ENCODE peak calls at places on chromosomes 7 and 10, in five cellular contexts. N, W, J, P and I are unnamed samples.

GRCh38 chr10:124612611-124613498 is 131.3 kb downstream of the FAM53B start:
- DNase-seq in N (peak), W (no peak), J (peak), P (no peak), I (no peak)

GRCh38 chr10:11560076-11560709 is 51.3 kb downstream of the USP6NL start:
- DNase-seq in N (peak), W (no peak), J (no peak), P (no peak), I (no peak)

GRCh38 chr10:5818894-5819293 is 5.7 kb upstream of the GDI2 start:
- DNase-seq in N (no peak), W (no peak), J (no peak), P (no peak), I (no peak)

GRCh38 chr10:5036511-5036910 is 32.9 kb upstream of the AKR1C2 start:
- DNase-seq in N (no peak), W (no peak), J (no peak), P (no peak), I (no peak)

GRCh38 chr10:129525408-129525807 is 58.4 kb downstream of the MGMT start:
- DNase-seq in N (no peak), W (no peak), J (no peak), P (peak), I (no peak)

GRCh38 chr10:3203972-3204371 is 31.4 kb upstream of the PITRM1 start:
- DNase-seq in N (no peak), W (no peak), J (no peak), P (no peak), I (no peak)

GRCh38 chr10:72173635-72174296 is 42.0 kb upstream of the ANAPC16 start:
- DNase-seq in N (peak), W (no peak), J (no peak), P (no peak), I (no peak)

GRCh38 chr7:155193716-155194115 is 104.0 kb upstream of the INSIG1 start:
- DNase-seq in N (no peak), W (no peak), J (no peak), P (no peak), I (no peak)

GRCh38 chr10:11141571-11142091 is 124.0 kb downstream of the CELF2 start:
- DNase-seq in N (no peak), W (no peak), J (no peak), P (no peak), I (no peak)

GRCh38 chr7:2520808-2521146 is 1.2 kb downstream of the LFNG start:
- DNase-seq in N (no peak), W (no peak), J (no peak), P (no peak), I (no peak)

GRCh38 chr10:62136931-62137330 is 131.7 kb downstream of the RTKN2 start:
- DNase-seq in N (no peak), W (no peak), J (no peak), P (no peak), I (no peak)

GRCh38 chr10:48469516-48470020 is 135.3 kb downstream of the ARHGAP22 start:
- DNase-seq in N (no peak), W (no peak), J (no peak), P (no peak), I (no peak)

GRCh38 chr10:72319416-72320254 is 35.1 kb downstream of the DNAJB12 start:
- DNase-seq in N (peak), W (peak), J (peak), P (peak), I (peak)

GRCh38 chr7:80941206-80941758 is 22.4 kb upstream of the SEMA3C start:
- DNase-seq in N (peak), W (no peak), J (no peak), P (peak), I (no peak)

GRCh38 chr10:49071221-49071761 is 44.0 kb downstream of the VSTM4 start:
- DNase-seq in N (no peak), W (no peak), J (no peak), P (no peak), I (no peak)

GRCh38 chr10:128574616-128575210 is 448.5 kb upstream of the MKI67 start:
- DNase-seq in N (no peak), W (no peak), J (no peak), P (no peak), I (no peak)

GRCh38 chr7:149529136-149529718 is 31.6 kb upstream of the ZNF746 start:
- DNase-seq in N (no peak), W (no peak), J (no peak), P (no peak), I (no peak)

GRCh38 chr10:74025380-74025978 is 27.6 kb downstream of the VCL start:
- DNase-seq in N (no peak), W (no peak), J (no peak), P (no peak), I (no peak)

GRCh38 chr7:150514748-150515222 is at the start of gene GIMAP7:
- DNase-seq in N (no peak), W (no peak), J (peak), P (no peak), I (no peak)

GRCh38 chr10:45550903-45551302 is 121.7 kb downstream of the ZFAND4 start:
- DNase-seq in N (peak), W (no peak), J (no peak), P (no peak), I (no peak)

GRCh38 chr7:158863611-158864506 is 7.5 kb downstream of the DYNC2I1 start:
- DNase-seq in N (peak), W (no peak), J (peak), P (peak), I (peak)

GRCh38 chr7:64889686-64890162 is 13.3 kb upstream of the ZNF273 start:
- DNase-seq in N (no peak), W (no peak), J (no peak), P (no peak), I (no peak)

GRCh38 chr10:124653311-124653710 is 90.9 kb downstream of the FAM53B start:
- DNase-seq in N (no peak), W (no peak), J (no peak), P (no peak), I (no peak)

GRCh38 chr10:90450797-90451196 is 407.0 kb downstream of the HTR7 start:
- DNase-seq in N (no peak), W (no peak), J (no peak), P (no peak), I (no peak)

GRCh38 chr7:24052572-24053223 is 231.3 kb upstream of the NPY start:
- DNase-seq in N (no peak), W (no peak), J (no peak), P (peak), I (no peak)

GRCh38 chr10:122744257-122744656 is 44.6 kb upstream of the C10orf120 start:
- DNase-seq in N (no peak), W (no peak), J (no peak), P (no peak), I (no peak)

GRCh38 chr7:124724079-124724478 is 41.5 kb downstream of the GPR37 start:
- DNase-seq in N (no peak), W (no peak), J (no peak), P (no peak), I (no peak)

GRCh38 chr7:1124164-1124563 is 35.8 kb downstream of the ZFAND2A start:
- DNase-seq in N (no peak), W (no peak), J (peak), P (no peak), I (no peak)

GRCh38 chr10:19817251-19818046 is 1.2 kb downstream of the PLXDC2 start:
- DNase-seq in N (no peak), W (no peak), J (peak), P (no peak), I (no peak)

GRCh38 chr7:4849390-4849789 is 12.4 kb downstream of the PAPOLB start:
- DNase-seq in N (peak), W (no peak), J (no peak), P (no peak), I (no peak)

GRCh38 chr10:29403208-29403607 is 114.3 kb downstream of the LYZL1 start:
- DNase-seq in N (no peak), W (no peak), J (no peak), P (no peak), I (no peak)